ENCODE peak calls at places on chromosomes 13 and 19, in four cellular contexts. V is heart left ventricle, R is AG04450, Q is body of pancreas. M is an unnamed sample. For H3K27me3, the result is how much of the 10 kb centered on the place peaks cover.

GRCh38 chr13:23799945-23800344 is 89.3 kb downstream of the MIPEP start:
- DNase-seq in V (no peak), R (no peak), Q (no peak), M (no peak)

GRCh38 chr19:3443840-3444694 is 36.3 kb downstream of the SMIM24 start:
- DNase-seq in V (peak), R (no peak), Q (peak), M (no peak)

GRCh38 chr13:95437561-95437960 is 115.0 kb upstream of the CLDN10 start:
- DNase-seq in V (no peak), R (no peak), Q (no peak), M (peak)

GRCh38 chr19:1947651-1948209 is 6.8 kb downstream of the CSNK1G2 start:
- DNase-seq in V (no peak), R (no peak), Q (no peak), M (no peak)

GRCh38 chr13:94251801-94252200 is 227.7 kb downstream of the DCT start:
- DNase-seq in V (no peak), R (no peak), Q (peak), M (no peak)

GRCh38 chr13:106183410-106184128 is 351.9 kb downstream of the EFNB2 start:
- DNase-seq in V (no peak), R (no peak), Q (no peak), M (no peak)

GRCh38 chr13:29619995-29620394 is 24.5 kb upstream of the SLC7A1 start:
- DNase-seq in V (no peak), R (no peak), Q (no peak), M (no peak)

GRCh38 chr13:74575729-74576125 is 441.5 kb upstream of the KLF12 start:
- DNase-seq in V (peak), R (no peak), Q (peak), M (peak)

GRCh38 chr13:39418424-39418823 is 184.6 kb downstream of the LHFPL6 start:
- DNase-seq in V (no peak), R (no peak), Q (no peak), M (no peak)

GRCh38 chr19:46288896-46289588 is 7.8 kb upstream of the HIF3A start:
- DNase-seq in V (no peak), R (peak), Q (peak), M (no peak)

GRCh38 chr19:21568816-21569496 is 63.6 kb downstream of the ZNF429 start:
- DNase-seq in V (peak), R (no peak), Q (peak), M (peak)

GRCh38 chr19:48660854-48661731 is 11.7 kb downstream of the NTN5 start:
- DNase-seq in V (peak), R (no peak), Q (peak), M (peak)

GRCh38 chr19:16654151-16654550 is 5.8 kb downstream of the SMIM7 start:
- DNase-seq in V (no peak), R (no peak), Q (no peak), M (no peak)

GRCh38 chr19:48754950-48755645 is at the start of gene FGF21:
- DNase-seq in V (peak), R (no peak), Q (peak), M (no peak)

GRCh38 chr13:28347456-28348371 is 147.2 kb downstream of the FLT1 start:
- DNase-seq in V (no peak), R (no peak), Q (no peak), M (peak)

GRCh38 chr19:30371157-30371845 is 883 bp upstream of the ZNF536 start:
- DNase-seq in V (no peak), R (no peak), Q (no peak), M (no peak)

GRCh38 chr19:1408300-1409203 is 1.2 kb downstream of the DAZAP1 start:
- DNase-seq in V (peak), R (no peak), Q (peak), M (no peak)

GRCh38 chr13:55410398-55411330 is 1730.1 kb upstream of the PRR20A start:
- DNase-seq in V (no peak), R (no peak), Q (no peak), M (no peak)

GRCh38 chr19:32404939-32405430 is 585 bp upstream of the DPY19L3 start:
- DNase-seq in V (peak), R (no peak), Q (peak), M (peak)

GRCh38 chr19:1065606-1066109 is 1.3 kb upstream of the ARHGAP45 start:
- DNase-seq in V (no peak), R (no peak), Q (no peak), M (no peak)

GRCh38 chr13:97133955-97134354 is 88.2 kb upstream of the MBNL2 start:
- DNase-seq in V (no peak), R (no peak), Q (no peak), M (no peak)

GRCh38 chr19:46951236-46951986 is 68.2 kb upstream of the NPAS1 start:
- DNase-seq in V (no peak), R (no peak), Q (no peak), M (no peak)

GRCh38 chr13:46622918-46623256 is 69.9 kb downstream of the LRCH1 start:
- DNase-seq in V (no peak), R (peak), Q (peak), M (peak)

GRCh38 chr19:56383826-56384605 is 9.3 kb downstream of the ZNF582 start:
- DNase-seq in V (no peak), R (no peak), Q (no peak), M (no peak)

GRCh38 chr19:17026041-17026658 is 460 bp downstream of the CPAMD8 start:
- DNase-seq in V (no peak), R (no peak), Q (no peak), M (no peak)

GRCh38 chr19:45171211-45171623 is 6.8 kb downstream of the TRAPPC6A start:
- DNase-seq in V (no peak), R (no peak), Q (no peak), M (no peak)

GRCh38 chr13:110390572-110390971 is 83.5 kb downstream of the COL4A2 start:
- DNase-seq in V (no peak), R (no peak), Q (no peak), M (no peak)

GRCh38 chr13:29434217-29434940 is 161.1 kb downstream of the SLC7A1 start:
- DNase-seq in V (no peak), R (no peak), Q (no peak), M (no peak)

GRCh38 chr13:87131611-87132010 is 539.6 kb upstream of the SLITRK5 start:
- DNase-seq in V (no peak), R (no peak), Q (no peak), M (no peak)

GRCh38 chr13:106348032-106348431 is 187.4 kb downstream of the EFNB2 start:
- DNase-seq in V (no peak), R (no peak), Q (no peak), M (no peak)

DNA sequence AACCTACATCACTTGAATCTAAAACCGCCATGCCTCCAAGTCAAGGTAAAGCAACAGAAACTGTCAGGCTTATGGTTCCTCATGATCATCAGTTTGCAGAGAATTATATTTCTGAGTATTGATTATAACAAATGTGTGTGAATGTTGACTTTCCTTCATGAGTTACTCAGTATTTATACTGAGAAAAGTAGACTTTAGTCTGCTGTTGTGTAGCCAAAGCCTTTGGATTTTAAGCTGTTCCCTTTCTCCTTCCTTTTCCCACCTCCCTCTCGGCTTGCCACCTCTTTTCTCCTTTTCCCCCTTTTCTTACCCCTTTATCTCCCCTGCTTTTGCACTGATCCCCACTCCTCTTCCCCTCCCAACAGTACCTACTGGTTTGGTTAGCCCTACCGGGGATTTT is 20.7 kb upstream of the GPR18 start:
- DNase-seq in V (no peak), R (no peak), Q (no peak), M (no peak)
- H3K4me3 ChIP-seq in V (no peak), R (no peak), Q (no peak), M (no peak)

GRCh38 chr13:20141238-20142018 is 19.4 kb downstream of the GJA3 start:
- DNase-seq in V (peak), R (no peak), Q (no peak), M (no peak)
- H3K27me3 ChIP-seq in V (under half), R (under half), Q (under half), M (half or more)

DNA sequence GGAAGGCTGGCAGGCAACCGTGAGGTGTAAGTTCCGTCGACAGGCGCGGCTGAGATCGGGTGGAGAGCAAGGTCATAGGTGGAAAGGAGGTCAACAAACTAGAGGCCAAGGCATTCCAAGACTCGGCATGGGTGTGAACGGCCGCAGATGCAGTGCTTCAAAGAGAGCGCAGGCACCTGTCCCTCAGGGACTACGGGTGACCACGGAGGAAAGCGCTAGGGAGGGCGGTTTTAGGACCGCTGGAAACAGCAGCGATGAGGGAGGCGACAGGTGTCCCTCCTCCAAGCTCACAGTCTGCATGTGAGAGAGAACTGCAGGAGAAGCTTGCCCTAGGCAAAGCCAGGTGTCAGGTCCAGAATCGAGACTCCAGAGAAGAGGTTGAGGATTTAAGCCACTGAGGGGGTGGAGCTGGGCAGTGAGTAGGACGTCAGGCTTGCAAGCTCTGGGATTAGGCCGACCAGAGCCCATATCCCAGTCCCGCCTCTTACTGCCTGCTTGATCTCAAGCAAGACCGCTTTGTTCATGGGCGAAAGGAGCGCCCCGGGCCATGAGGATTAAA is 1.6 kb upstream of the MLNR start:
- DNase-seq in V (no peak), R (no peak), Q (no peak), M (peak)
- TF ChIP-seq CTCF in V (no peak), R (no peak), Q (no peak), M (no peak)

GRCh38 chr19:53844849-53845246 is 20.7 kb upstream of the NLRP12 start:
- DNase-seq in V (no peak), R (no peak), Q (no peak), M (no peak)
- H3K4me3 ChIP-seq in V (no peak), R (no peak), Q (no peak), M (no peak)

DNA sequence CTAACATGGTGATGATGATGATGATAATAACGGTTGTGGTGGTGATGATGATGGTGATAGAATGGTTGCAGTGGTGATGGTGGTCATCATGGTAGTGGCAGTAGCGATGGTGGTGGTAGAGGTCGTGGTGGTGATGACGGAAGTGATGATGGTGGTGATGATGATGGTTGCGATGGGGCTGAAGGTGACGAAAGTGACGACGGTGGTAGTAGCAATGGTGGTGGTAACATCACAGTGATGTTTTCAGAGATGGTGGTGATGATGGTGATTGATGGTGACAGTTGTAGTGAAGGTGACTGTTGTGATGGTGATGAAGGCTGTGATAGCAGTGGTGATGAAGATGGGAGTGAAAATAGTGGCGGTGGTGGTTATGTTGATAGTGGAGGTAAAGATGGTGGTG is 3.6 kb upstream of the ADGRE3 start:
- DNase-seq in V (no peak), R (no peak), Q (no peak), M (no peak)
- H3K27me3 ChIP-seq in V (under half), R (under half), Q (under half), M (half or more)

GRCh38 chr13:33017410-33017929 is 1.2 kb downstream of the KL start:
- DNase-seq in V (no peak), R (no peak), Q (no peak), M (peak)
- TF ChIP-seq CTCF in V (peak), R (peak), Q (peak), M (no peak)

GRCh38 chr19:10332158-10332964 is 968 bp downstream of the RAVER1 start:
- DNase-seq in V (no peak), R (no peak), Q (no peak), M (no peak)
- H3K4me3 ChIP-seq in V (peak), R (peak), Q (peak), M (peak)

GRCh38 chr19:7646426-7646700 is 9.5 kb downstream of the STXBP2 start:
- DNase-seq in V (no peak), R (no peak), Q (no peak), M (no peak)

GRCh38 chr19:7650148-7650547 is 13.2 kb downstream of the STXBP2 start:
- DNase-seq in V (no peak), R (no peak), Q (no peak), M (no peak)

GRCh38 chr19:7645656-7646425 is 8.9 kb downstream of the STXBP2 start:
- DNase-seq in V (no peak), R (no peak), Q (no peak), M (peak)

GRCh38 chr19:7647156-7647555 is 10.2 kb downstream of the STXBP2 start:
- DNase-seq in V (no peak), R (no peak), Q (no peak), M (no peak)

DNA sequence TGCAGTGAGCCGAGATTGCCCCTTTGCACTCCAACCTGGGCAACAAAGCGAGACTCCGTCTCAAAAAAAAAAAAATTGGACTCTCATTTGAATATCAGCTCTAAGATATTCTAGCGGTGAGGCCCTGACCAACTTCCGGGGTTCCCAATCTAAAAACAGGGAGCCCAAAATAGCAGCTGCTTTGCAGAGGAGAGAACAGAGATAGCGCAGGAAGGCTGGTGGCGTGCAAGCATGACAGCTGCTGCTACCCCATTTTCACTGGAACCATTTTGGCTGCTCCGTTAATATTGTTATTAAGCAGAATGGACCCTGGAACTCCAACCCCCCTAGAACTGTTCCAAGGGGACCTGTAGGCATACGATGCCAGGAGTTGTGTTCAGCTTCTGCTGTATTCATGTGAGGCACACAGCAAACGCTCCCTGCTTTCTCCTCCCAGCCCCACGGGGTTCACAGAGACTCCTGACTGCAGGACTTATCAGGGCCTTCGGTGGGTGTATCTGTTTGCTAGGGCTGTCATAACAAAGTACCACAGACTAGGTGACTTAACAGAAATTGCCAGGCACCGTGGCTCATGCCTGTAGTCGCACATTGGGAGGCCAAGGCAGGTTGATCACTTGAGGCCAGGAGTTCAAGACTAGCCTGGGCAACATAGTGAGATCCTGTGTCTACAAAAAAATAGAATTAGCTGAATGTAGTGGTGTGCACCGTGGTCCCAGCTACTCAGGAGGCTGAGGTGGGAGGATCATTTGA is 11.5 kb downstream of the STXBP2 start:
- DNase-seq in V (no peak), R (no peak), Q (no peak), M (no peak)
- H3K27me3 ChIP-seq in V (under half), R (under half), Q (under half), M (under half)

GRCh38 chr19:37987356-37988332 is 80.6 kb downstream of the SIPA1L3 start:
- DNase-seq in V (peak), R (no peak), Q (no peak), M (no peak)
- TF ChIP-seq CTCF in V (no peak), R (peak), Q (no peak), M (peak)

GRCh38 chr19:53908933-53909415 is at the start of gene CACNG7:
- DNase-seq in V (no peak), R (no peak), Q (no peak), M (no peak)
- H3K4me3 ChIP-seq in V (no peak), R (peak), Q (no peak), M (peak)